ENCODE peak calls at places on chromosomes 4 and X, in six cellular contexts. B is IMR-90, V is GM12878, T is K562, S is HepG2, H is SK-N-SH. A is an unnamed sample.

GRCh38 chr4:107210450-107211239 is 174.5 kb upstream of the DKK2 start:
- DNase-seq in B (peak), V (no peak), T (no peak), S (no peak), H (no peak), A (no peak)

GRCh38 chr4:158850800-158851644 is 82.2 kb downstream of the FNIP2 start:
- DNase-seq in B (peak), V (no peak), T (peak), S (no peak), H (peak), A (no peak)

GRCh38 chrX:132463411-132463810 is 25.4 kb downstream of the MBNL3 start:
- DNase-seq in B (peak), V (no peak), T (peak), S (no peak), H (peak), A (peak)

GRCh38 chr4:108466936-108467902 is 153.2 kb upstream of the RPL34 start:
- DNase-seq in B (peak), V (peak), T (no peak), S (no peak), H (no peak), A (no peak)

GRCh38 chr4:106019771-106020170 is 124.5 kb downstream of the NPNT start:
- DNase-seq in B (peak), V (no peak), T (no peak), S (no peak), H (no peak), A (no peak)

GRCh38 chr4:105623099-105623498 is 70.7 kb downstream of the ARHGEF38 start:
- DNase-seq in B (no peak), V (no peak), T (no peak), S (no peak), H (no peak), A (no peak)

GRCh38 chr4:173527103-173527876 is 2.7 kb downstream of the HAND2 start:
- DNase-seq in B (no peak), V (no peak), T (no peak), S (no peak), H (no peak), A (no peak)

GRCh38 chr4:72706633-72707032 is 137.6 kb upstream of the ADAMTS3 start:
- DNase-seq in B (no peak), V (no peak), T (peak), S (no peak), H (no peak), A (no peak)

GRCh38 chr4:77031544-77031943 is 44.2 kb downstream of the CCNI start:
- DNase-seq in B (no peak), V (no peak), T (no peak), S (no peak), H (no peak), A (no peak)

GRCh38 chrX:896256-896655 is 265.7 kb downstream of the SHOX start:
- DNase-seq in B (no peak), V (no peak), T (no peak), S (no peak), H (no peak), A (no peak)

GRCh38 chr4:184824081-184824775 is 1.5 kb downstream of the ACSL1 start:
- DNase-seq in B (peak), V (no peak), T (no peak), S (no peak), H (no peak), A (no peak)

GRCh38 chr4:43339435-43339834 is 446.9 kb downstream of the GRXCR1 start:
- DNase-seq in B (peak), V (no peak), T (no peak), S (no peak), H (no peak), A (no peak)

GRCh38 chr4:124713213-124713592 is 671 bp upstream of the ANKRD50 start:
- DNase-seq in B (peak), V (no peak), T (peak), S (peak), H (peak), A (peak)

GRCh38 chr4:48329976-48330375 is 11.4 kb upstream of the SLAIN2 start:
- DNase-seq in B (peak), V (no peak), T (no peak), S (no peak), H (no peak), A (no peak)

GRCh38 chr4:141054446-141054845 is 78.8 kb downstream of the RNF150 start:
- DNase-seq in B (no peak), V (no peak), T (no peak), S (no peak), H (no peak), A (no peak)

GRCh38 chr4:174467107-174467506 is 55.2 kb downstream of the HPGD start:
- DNase-seq in B (no peak), V (no peak), T (no peak), S (no peak), H (no peak), A (no peak)

GRCh38 chr4:11488657-11489448 is 60.2 kb upstream of the HS3ST1 start:
- DNase-seq in B (no peak), V (no peak), T (no peak), S (no peak), H (no peak), A (no peak)

GRCh38 chr4:138595171-138595570 is 353.0 kb upstream of the SLC7A11 start:
- DNase-seq in B (no peak), V (no peak), T (no peak), S (no peak), H (no peak), A (no peak)

GRCh38 chr4:96736352-96736889 is 896.5 kb downstream of the PDHA2 start:
- DNase-seq in B (no peak), V (no peak), T (no peak), S (no peak), H (no peak), A (peak)

GRCh38 chr4:149788286-149788685 is 27.4 kb downstream of the IQCM start:
- DNase-seq in B (no peak), V (no peak), T (no peak), S (no peak), H (no peak), A (no peak)

GRCh38 chr4:148998719-148999118 is 556.5 kb upstream of the NR3C2 start:
- DNase-seq in B (peak), V (no peak), T (no peak), S (peak), H (peak), A (no peak)

GRCh38 chr4:162852642-162853041 is 314.0 kb downstream of the NAF1 start:
- DNase-seq in B (no peak), V (no peak), T (no peak), S (no peak), H (no peak), A (no peak)

GRCh38 chrX:17944833-17945497 is 83.9 kb upstream of the RAI2 start:
- DNase-seq in B (no peak), V (no peak), T (peak), S (peak), H (peak), A (no peak)

GRCh38 chrX:114774691-114775090 is 190.8 kb downstream of the HTR2C start:
- DNase-seq in B (no peak), V (no peak), T (no peak), S (no peak), H (no peak), A (no peak)

GRCh38 chr4:140212171-140212570 is 58.2 kb upstream of the MAML3 start:
- DNase-seq in B (no peak), V (no peak), T (no peak), S (no peak), H (no peak), A (no peak)

GRCh38 chrX:150196300-150196699 is 166.8 kb upstream of the MAMLD1 start:
- DNase-seq in B (no peak), V (no peak), T (no peak), S (no peak), H (no peak), A (no peak)

GRCh38 chr4:124712417-124713212 is at the start of gene ANKRD50:
- DNase-seq in B (peak), V (no peak), T (peak), S (peak), H (peak), A (peak)

GRCh38 chr4:86704601-86705000 is 110.5 kb downstream of the PTPN13 start:
- DNase-seq in B (no peak), V (no peak), T (no peak), S (no peak), H (no peak), A (no peak)

DNA sequence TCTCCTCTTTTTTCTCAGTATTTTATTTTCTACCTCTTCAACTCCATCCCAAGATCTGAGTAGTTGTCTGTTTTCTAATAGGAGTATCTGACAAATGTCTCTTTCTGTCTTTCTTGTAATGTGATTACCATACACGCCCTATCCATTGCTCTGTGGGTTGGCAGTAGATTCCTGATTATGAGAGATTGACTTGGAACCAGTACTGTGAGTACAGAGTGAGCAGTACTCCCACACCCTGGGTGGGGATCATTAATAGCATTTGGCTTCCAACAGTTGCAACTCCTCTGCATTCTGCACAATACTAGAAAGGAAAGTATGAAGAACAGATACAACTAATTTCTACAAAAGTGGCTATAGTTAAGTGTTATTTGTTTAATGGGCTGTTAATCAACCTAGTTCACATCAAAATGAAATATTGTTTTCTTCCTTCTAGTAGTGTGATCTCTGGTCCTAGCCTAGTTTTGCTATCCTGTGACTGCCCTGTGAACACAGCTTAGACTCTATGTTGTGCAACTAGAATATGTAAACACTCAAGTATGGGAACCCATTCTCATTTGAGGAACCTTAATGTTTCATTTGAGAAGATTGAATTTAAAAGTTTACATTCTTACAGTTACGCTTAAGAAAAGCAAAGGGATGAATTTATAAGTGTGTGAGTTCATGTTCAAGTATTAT is 112.9 kb downstream of the PTPN13 start:
- DNase-seq in B (peak), V (no peak), T (no peak), S (no peak), H (no peak), A (no peak)
- TF ChIP-seq SMC3 in B (no peak), V (no peak), T (no peak), S (no peak), H (no peak), A (no peak)

GRCh38 chr4:123649248-123649643 is 252.7 kb downstream of the SPRY1 start:
- DNase-seq in B (no peak), V (peak), T (no peak), S (no peak), H (no peak), A (no peak)

GRCh38 chr4:123652501-123652900 is 255.9 kb downstream of the SPRY1 start:
- DNase-seq in B (peak), V (no peak), T (no peak), S (no peak), H (no peak), A (no peak)

GRCh38 chr4:123651127-123651526 is 254.5 kb downstream of the SPRY1 start:
- DNase-seq in B (no peak), V (no peak), T (no peak), S (no peak), H (no peak), A (no peak)

GRCh38 chr4:123651536-123652175 is 255.1 kb downstream of the SPRY1 start:
- DNase-seq in B (no peak), V (no peak), T (no peak), S (no peak), H (no peak), A (no peak)

DNA sequence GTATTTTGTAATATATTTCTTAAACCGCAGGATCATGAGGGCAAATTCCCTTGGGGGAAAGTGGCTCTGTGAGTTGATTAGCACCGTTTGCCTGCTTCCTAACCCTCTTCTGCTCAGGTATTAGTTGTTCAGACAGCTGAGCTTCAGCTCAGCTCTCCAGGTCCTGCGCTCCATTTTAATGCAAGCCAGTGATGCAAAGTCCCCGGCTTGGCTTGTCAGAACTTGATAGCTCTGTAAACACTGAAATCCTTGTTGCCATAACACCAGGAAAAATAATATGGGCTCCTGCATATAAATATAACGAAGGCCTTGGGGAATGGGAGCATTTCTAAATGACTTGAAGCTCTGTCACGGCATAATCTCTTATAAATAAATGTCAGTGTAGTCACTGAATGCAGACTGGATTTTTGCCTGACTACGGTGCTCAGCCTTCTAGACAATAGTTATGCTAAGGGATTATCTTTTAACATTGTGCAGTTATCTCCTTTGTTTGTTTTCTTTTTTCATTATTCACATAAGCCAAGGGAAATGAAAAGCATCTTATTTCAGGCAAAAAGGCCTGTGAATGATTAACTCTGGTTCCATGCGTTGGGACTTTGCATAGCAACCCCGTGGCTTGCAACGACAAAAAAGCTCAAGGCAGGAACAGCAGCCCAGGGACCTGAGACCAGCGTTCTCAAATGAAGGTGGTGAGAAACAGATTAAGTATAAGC is 253.2 kb downstream of the SPRY1 start:
- DNase-seq in B (peak), V (no peak), T (no peak), S (peak), H (no peak), A (peak)
- TF ChIP-seq SMC3 in B (no peak), V (no peak), T (no peak), S (no peak), H (no peak), A (no peak)

GRCh38 chr4:181671672-181672071 is 571.5 kb upstream of the TENM3 start:
- DNase-seq in B (no peak), V (no peak), T (no peak), S (no peak), H (no peak), A (no peak)
- TF ChIP-seq SMC3 in B (no peak), V (no peak), T (no peak), S (no peak), H (no peak), A (no peak)

DNA sequence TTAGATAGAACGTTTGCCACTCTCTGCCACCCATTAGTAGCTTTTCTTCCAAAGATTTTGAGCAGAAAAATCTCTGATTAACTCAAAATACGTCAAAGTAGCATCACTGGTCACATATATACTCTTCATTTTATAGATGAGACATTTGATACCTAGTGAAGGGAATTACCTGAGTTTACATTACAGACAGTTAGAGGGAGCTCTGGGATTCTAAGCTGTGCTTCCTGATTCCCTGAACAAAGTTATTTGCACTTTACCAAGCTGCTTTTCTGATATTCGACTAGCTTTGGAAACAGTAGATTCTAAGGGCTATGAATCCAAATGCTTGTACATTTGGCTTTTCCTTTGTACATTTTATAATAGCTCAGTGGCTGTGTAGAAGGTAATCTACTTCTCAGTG is 1602.1 kb downstream of the STIM2 start:
- DNase-seq in B (peak), V (no peak), T (no peak), S (no peak), H (no peak), A (no peak)
- TF ChIP-seq SMC3 in B (no peak), V (no peak), T (no peak), S (no peak), H (no peak), A (no peak)

GRCh38 chrX:43654431-43655150 is 1.5 kb upstream of the MAOA start:
- DNase-seq in B (peak), V (peak), T (peak), S (peak), H (peak), A (peak)

GRCh38 chrX:43655961-43656494 is at the start of gene MAOA:
- DNase-seq in B (no peak), V (no peak), T (no peak), S (peak), H (peak), A (peak)

GRCh38 chrX:43655151-43655676 is 885 bp upstream of the MAOA start:
- DNase-seq in B (peak), V (no peak), T (no peak), S (no peak), H (peak), A (peak)
- TF ChIP-seq SMC3 in B (no peak), V (no peak), T (no peak), S (no peak), H (no peak), A (no peak)

GRCh38 chr4:6987566-6987920 is 55.6 kb upstream of the TADA2B start:
- DNase-seq in B (peak), V (no peak), T (no peak), S (no peak), H (no peak), A (no peak)

GRCh38 chr4:6984611-6985115 is 58.5 kb upstream of the TADA2B start:
- DNase-seq in B (no peak), V (no peak), T (no peak), S (no peak), H (no peak), A (no peak)

GRCh38 chr4:6986781-6987565 is 56.2 kb upstream of the TADA2B start:
- DNase-seq in B (peak), V (peak), T (peak), S (peak), H (peak), A (peak)

GRCh38 chr4:6988016-6988715 is 55.0 kb upstream of the TADA2B start:
- DNase-seq in B (no peak), V (no peak), T (peak), S (no peak), H (peak), A (no peak)

GRCh38 chr4:6986067-6986780 is 56.9 kb upstream of the TADA2B start:
- DNase-seq in B (peak), V (no peak), T (peak), S (no peak), H (peak), A (no peak)
- TF ChIP-seq SMC3 in B (no peak), V (no peak), T (no peak), S (no peak), H (no peak), A (no peak)

GRCh38 chr4:7185487-7186030 is 6.8 kb upstream of the SORCS2 start:
- DNase-seq in B (no peak), V (no peak), T (no peak), S (no peak), H (no peak), A (no peak)

GRCh38 chr4:7183780-7184460 is 8.4 kb upstream of the SORCS2 start:
- DNase-seq in B (no peak), V (no peak), T (no peak), S (no peak), H (no peak), A (no peak)

GRCh38 chr4:7186081-7186480 is 6.3 kb upstream of the SORCS2 start:
- DNase-seq in B (no peak), V (no peak), T (peak), S (peak), H (peak), A (peak)

GRCh38 chr4:7186516-7187296 is 5.6 kb upstream of the SORCS2 start:
- DNase-seq in B (no peak), V (no peak), T (no peak), S (no peak), H (no peak), A (no peak)

GRCh38 chr4:7183161-7183560 is 9.2 kb upstream of the SORCS2 start:
- DNase-seq in B (no peak), V (no peak), T (no peak), S (no peak), H (no peak), A (no peak)
- TF ChIP-seq SMC3 in B (no peak), V (no peak), T (no peak), S (no peak), H (no peak), A (no peak)

DNA sequence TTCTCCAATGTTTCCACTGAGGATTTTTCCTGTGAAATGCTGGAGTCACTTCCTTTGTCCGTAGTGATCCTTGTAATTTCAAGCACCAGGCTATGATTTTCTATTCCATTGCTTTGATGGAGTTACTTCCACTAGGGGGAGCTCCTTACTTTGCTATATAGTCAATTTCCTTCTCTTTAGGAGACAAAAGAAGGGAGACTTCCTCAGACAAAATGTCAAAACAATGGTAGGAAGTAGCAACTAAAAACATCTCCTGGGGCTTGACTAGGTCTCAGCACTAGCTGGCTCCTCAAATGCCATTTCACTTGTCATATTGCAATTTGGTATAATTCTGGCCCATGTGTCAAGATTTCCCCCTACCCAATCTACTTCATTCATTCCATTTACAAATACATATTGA is 24.1 kb downstream of the ZCCHC12 start:
- DNase-seq in B (peak), V (no peak), T (peak), S (peak), H (peak), A (peak)
- TF ChIP-seq SMC3 in B (peak), V (peak), T (peak), S (peak), H (peak), A (peak)

GRCh38 chr4:122458625-122459024 is 2.1 kb upstream of the IL2 start:
- DNase-seq in B (peak), V (no peak), T (no peak), S (no peak), H (no peak), A (no peak)
- TF ChIP-seq SMC3 in B (no peak), V (no peak), T (no peak), S (no peak), H (no peak), A (no peak)

GRCh38 chrX:130575831-130576404 is 174.1 kb downstream of the RBMX2 start:
- DNase-seq in B (peak), V (no peak), T (peak), S (peak), H (peak), A (peak)
- TF ChIP-seq SMC3 in B (peak), V (peak), T (peak), S (peak), H (peak), A (peak)